ENCODE peak calls at places on chromosome 2, in four cellular contexts. D is GM12878, I is PC-3, S is neural progenitor cell. C is an unnamed sample.

GRCh38 chr2:193679850-193680249 is 1485.1 kb upstream of the TMEFF2 start:
- DNase-seq in D (no peak), I (no peak), S (no peak), C (no peak)

GRCh38 chr2:72579595-72580180 is 246.1 kb downstream of the EXOC6B start:
- DNase-seq in D (no peak), I (peak; percentile 68), S (peak; percentile 31), C (no peak)

GRCh38 chr2:5777089-5777488 is 84.9 kb downstream of the SOX11 start:
- DNase-seq in D (no peak), I (peak; percentile 19), S (no peak), C (no peak)

GRCh38 chr2:164737612-164738081 is 104.0 kb downstream of the COBLL1 start:
- DNase-seq in D (no peak), I (peak; percentile 84), S (peak; percentile 83), C (peak; percentile 33)

GRCh38 chr2:45812039-45812500 is 160.6 kb downstream of the PRKCE start:
- DNase-seq in D (no peak), I (peak; percentile 75), S (no peak), C (no peak)

GRCh38 chr2:172639823-172640222 is 83.9 kb downstream of the PDK1 start:
- DNase-seq in D (no peak), I (peak; percentile 90), S (no peak), C (no peak)

GRCh38 chr2:46471-47345 is at the start of gene FAM110C:
- DNase-seq in D (no peak), I (peak; percentile 74), S (peak; percentile 69), C (no peak)

GRCh38 chr2:72999729-73000725 is 71.5 kb downstream of the SFXN5 start:
- DNase-seq in D (no peak), I (peak; percentile 88), S (no peak), C (no peak)

GRCh38 chr2:11505652-11506610 is 27.9 kb upstream of the GREB1 start:
- DNase-seq in D (peak; percentile 35), I (peak; percentile 59), S (no peak), C (peak; percentile 7)

DNA sequence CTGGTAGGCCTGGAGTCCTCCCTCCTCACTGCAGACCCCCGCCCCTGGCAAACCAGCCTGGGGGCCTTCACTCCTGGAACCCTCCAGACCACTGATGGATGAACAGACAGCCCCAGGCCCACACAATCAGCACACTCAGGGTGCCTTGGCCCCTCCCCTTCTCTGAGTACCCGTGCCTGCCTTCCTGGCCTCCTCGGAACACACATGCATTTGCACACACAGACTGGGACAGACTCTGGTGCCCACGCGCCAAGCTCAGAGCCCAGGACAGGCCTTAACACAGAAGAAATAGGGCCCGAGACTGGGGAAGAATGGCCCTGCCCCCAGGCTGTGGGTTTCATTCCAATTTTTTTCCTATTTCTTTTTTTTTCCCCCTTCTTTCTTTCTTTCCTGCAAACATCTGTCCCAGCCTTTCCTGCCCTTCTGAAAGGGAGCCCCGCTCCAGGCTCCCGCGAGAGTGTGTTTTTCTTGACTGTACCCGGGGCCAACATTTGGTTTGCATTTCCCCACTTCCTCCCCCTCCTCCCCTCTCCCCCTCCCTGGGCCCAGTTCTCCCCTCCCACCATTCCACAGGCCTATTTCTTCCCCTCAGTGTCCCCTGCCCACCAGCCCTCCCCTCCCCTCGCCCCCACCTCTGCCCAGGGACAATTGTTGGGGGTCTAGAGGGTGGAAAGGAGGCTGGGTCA is 613 bp upstream of the TNS1 start:
- DNase-seq in D (no peak), I (no peak), S (no peak), C (no peak)
- H3K4me3 ChIP-seq in D (no peak overlapping the region), I (no peak overlapping the region), S (no peak overlapping the region), C (no peak overlapping the region)

DNA sequence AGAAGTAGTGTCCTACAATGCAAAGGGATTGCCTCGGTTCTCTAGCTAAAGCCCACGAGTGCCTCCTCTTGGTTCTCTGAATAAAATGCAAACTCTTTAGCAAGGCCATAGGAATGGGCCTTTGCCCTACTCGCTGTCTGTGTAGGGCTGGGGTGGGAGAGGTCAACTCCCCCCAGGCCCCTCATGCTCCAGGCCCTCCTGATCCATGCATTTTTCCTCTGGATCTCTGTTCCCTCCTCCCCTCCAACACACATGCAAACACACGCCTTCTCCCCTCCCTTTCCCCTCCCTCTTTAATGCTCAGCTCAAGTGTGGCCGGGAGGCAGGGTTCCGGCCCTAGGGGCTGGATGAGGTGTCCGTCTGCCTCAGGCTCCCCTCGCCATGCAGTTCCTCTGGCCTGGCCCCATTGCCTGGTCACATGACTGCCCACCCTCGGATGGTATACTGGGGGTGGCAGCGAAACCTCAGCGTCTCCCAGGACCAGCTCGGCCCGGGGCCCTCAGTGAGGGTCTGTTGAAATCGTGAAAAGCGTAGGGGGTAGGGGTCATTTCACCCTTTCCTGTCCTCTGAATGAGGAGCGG is 14.9 kb upstream of the KLF11 start:
- DNase-seq in D (no peak), I (no peak), S (peak; percentile 40), C (no peak)
- TF ChIP-seq CTCF in D (peak; percentile 13), I (peak; percentile 19), S (peak; percentile 34), C (no peak)

GRCh38 chr2:111896576-111896975 is 1.8 kb upstream of the MERTK start:
- DNase-seq in D (no peak), I (no peak), S (no peak), C (no peak)

GRCh38 chr2:111898703-111899514 is 502 bp downstream of the MERTK start:
- DNase-seq in D (no peak), I (no peak), S (peak; percentile 68), C (no peak)

GRCh38 chr2:111896007-111896406 is 2.4 kb upstream of the MERTK start:
- DNase-seq in D (no peak), I (no peak), S (no peak), C (no peak)

GRCh38 chr2:111897630-111897923 is 830 bp upstream of the MERTK start:
- DNase-seq in D (no peak), I (no peak), S (no peak), C (no peak)

DNA sequence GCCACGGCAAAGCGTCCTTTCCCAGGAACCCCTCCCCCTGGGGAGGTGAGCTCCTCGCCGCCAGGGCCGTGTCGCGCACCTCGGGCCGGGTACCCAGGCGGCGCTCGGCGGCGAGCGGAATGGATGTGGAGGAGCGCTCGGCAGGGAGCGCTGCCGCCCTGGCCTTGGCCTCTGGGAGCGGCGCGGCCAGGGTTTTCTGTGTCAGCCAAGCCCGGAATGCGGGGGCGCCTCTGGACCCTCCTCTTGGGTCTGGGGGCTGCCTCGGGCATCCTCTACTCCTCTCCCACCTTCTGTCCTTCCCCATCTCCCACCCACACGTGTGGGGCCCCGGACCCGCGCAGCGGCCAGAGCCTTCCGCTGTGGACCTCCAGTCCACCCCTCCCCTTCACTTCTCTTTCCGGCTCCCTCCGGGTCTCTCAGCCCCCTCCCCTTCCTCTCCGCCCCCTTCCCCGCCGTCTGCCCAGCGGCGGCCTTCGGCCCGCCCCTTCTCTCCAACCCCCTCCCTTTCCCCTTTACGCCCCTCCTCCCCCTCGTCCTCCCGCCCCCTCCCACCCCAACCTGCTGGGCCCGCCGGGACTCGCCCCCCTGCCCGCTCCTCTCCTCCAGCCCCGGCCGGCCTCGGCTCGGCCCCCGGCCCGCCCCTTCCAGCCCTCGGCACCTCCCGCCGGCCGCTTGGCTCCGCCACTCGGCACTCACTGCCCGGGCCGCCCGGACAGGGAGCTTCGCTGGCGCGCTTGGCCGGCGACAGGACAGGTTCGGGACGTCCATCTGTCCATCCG is at the start of gene MERTK:
- DNase-seq in D (no peak), I (peak; percentile 73), S (peak; percentile 97), C (no peak)
- TF ChIP-seq EZH2 in D (no peak), I (no peak), S (peak; percentile 3), C (no peak)

GRCh38 chr2:175871331-175871730 is 130.7 kb downstream of the LNPK start:
- DNase-seq in D (no peak), I (no peak), S (no peak), C (no peak)

GRCh38 chr2:175864131-175864728 is 137.8 kb downstream of the LNPK start:
- DNase-seq in D (no peak), I (no peak), S (no peak), C (no peak)

GRCh38 chr2:175865716-175866115 is 136.4 kb downstream of the LNPK start:
- DNase-seq in D (no peak), I (no peak), S (no peak), C (no peak)
- H3K4me3 ChIP-seq in D (no peak overlapping the region), I (no peak overlapping the region), S (no peak overlapping the region), C (no peak overlapping the region)

DNA sequence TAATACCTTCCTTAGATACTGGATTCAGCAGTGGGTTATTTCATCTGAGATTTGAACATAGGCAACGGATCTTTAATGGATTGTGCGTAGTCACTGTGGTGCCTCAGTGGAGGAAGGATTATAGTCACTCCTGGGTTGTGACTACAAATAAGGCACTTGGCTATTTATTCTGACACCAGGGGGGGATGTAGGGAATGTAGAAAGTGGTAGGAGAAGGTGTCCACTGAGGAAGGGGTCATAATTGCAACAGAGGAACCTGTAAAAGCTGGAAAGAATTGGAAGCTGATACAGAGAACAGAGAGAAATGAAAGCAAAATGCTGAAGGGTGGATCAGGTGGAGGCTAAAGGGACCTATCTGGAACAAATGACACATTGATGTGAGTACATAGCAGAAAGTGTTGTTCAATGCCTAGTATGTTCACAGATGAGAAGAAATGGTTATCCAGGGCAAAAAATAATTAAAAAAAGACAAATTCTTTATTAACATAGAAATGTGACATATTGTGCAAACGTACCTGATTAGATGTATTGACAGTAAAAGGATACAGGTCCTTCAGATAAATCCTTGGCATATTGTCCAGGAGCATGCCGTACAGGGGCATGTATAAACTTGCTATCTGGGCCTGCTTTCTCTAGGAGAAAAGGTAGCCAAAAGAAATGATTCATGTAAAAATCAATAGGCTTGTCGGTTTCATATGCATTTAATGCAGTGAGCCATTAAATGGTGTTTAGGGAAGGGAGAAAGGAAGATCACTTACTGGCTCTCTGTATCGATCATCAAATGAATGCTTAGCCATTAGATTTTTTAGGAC is 91.2 kb upstream of the CCDC195 start:
- DNase-seq in D (no peak), I (peak; percentile 28), S (no peak), C (peak; percentile 21)
- TF ChIP-seq CTCF in D (no peak), I (peak; percentile 42), S (peak; percentile 17), C (no peak)

GRCh38 chr2:98936917-98937351 is 909 bp upstream of the CRACDL start:
- DNase-seq in D (no peak), I (no peak), S (peak; percentile 81), C (no peak)
- TF ChIP-seq EZH2 in D (no peak), I (no peak), S (peak; percentile 78), C (peak; percentile 63)

GRCh38 chr2:32010670-32011565 is at the start of gene MEMO1:
- DNase-seq in D (peak; percentile 87), I (peak; percentile 90), S (peak; percentile 94), C (peak; percentile 35)

GRCh38 chr2:32012872-32013271 is 2.1 kb upstream of the MEMO1 start:
- DNase-seq in D (no peak), I (no peak), S (no peak), C (no peak)

GRCh38 chr2:32008811-32009478 is 1.9 kb downstream of the MEMO1 start:
- DNase-seq in D (no peak), I (peak; percentile 71), S (peak; percentile 49), C (no peak)

GRCh38 chr2:32009479-32010256 is 1.1 kb downstream of the MEMO1 start:
- DNase-seq in D (no peak), I (peak; percentile 23), S (peak; percentile 64), C (no peak)

DNA sequence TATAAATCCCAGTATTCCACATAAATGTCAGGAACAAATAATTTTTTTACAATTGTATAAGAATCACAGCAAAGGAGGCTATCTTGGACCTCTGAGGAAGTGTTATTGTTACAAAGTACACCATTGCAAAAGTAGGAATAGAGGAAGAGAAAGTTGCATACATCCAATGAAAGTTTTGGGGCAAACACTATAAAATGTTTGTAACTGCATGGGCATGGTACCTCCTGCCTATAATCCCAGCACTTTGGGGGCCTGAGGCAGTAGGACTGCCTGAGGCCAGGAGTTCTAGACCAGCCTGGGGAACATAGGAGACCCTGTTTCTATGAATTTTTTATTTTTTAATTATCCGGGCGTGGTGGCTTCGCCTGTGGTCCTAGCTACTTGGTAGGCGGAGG is 755 bp upstream of the MEMO1 start:
- DNase-seq in D (no peak), I (no peak), S (no peak), C (no peak)
- H3K4me3 ChIP-seq in D (peak overlapping the region; percentile 77), I (peak overlapping the region; percentile 72), S (peak overlapping the region; percentile 80), C (peak overlapping the region; percentile 52)